ENCODE peak calls at places on chromosomes 3 and 15, in ten cellular contexts. O is transverse colon, F is uterus, S is ovary, D is heart left ventricle, U is A549, I is body of pancreas, B is Peyer's patch, C is sigmoid colon, T is gastrocnemius medialis. R is an unnamed sample.

GRCh38 chr3:126665221-126665936 is 10.5 kb upstream of the TXNRD3 start:
- DNase-seq in O (no peak), F (no peak), S (no peak), D (no peak), U (no peak), I (no peak), B (peak; percentile 31), C (no peak), T (no peak), R (no peak)

GRCh38 chr3:180383332-180384020 is 218.5 kb upstream of the TTC14 start:
- DNase-seq in O (no peak), F (no peak), S (no peak), D (no peak), U (no peak), I (no peak), B (no peak), C (no peak), T (no peak), R (no peak)

GRCh38 chr3:154615451-154615850 is 185.5 kb upstream of the GPR149 start:
- DNase-seq in O (no peak), F (no peak), S (no peak), D (no peak), U (no peak), I (no peak), B (no peak), C (no peak), T (no peak), R (no peak)

GRCh38 chr3:149452036-149452435 is 22.5 kb upstream of the TM4SF4 start:
- DNase-seq in O (no peak), F (no peak), S (no peak), D (no peak), U (no peak), I (no peak), B (no peak), C (no peak), T (no peak), R (no peak)

GRCh38 chr3:171173732-171174131 is 147.2 kb upstream of the SLC2A2 start:
- DNase-seq in O (no peak), F (no peak), S (no peak), D (peak; percentile 51), U (no peak), I (peak; percentile 52), B (peak; percentile 79), C (peak; percentile 68), T (no peak), R (peak; percentile 92)

GRCh38 chr3:141386611-141387110 is 18.4 kb downstream of the ZBTB38 start:
- DNase-seq in O (no peak), F (no peak), S (no peak), D (no peak), U (no peak), I (no peak), B (no peak), C (no peak), T (no peak), R (no peak)

GRCh38 chr3:139617656-139618268 is 60.0 kb downstream of the NMNAT3 start:
- DNase-seq in O (no peak), F (no peak), S (no peak), D (no peak), U (no peak), I (no peak), B (no peak), C (no peak), T (no peak), R (no peak)

GRCh38 chr3:28328188-28329151 is 20.1 kb upstream of the ZCWPW2 start:
- DNase-seq in O (no peak), F (no peak), S (no peak), D (no peak), U (peak; percentile 16), I (no peak), B (no peak), C (no peak), T (no peak), R (no peak)

GRCh38 chr3:183924956-183925355 is 40.3 kb upstream of the PARL start:
- DNase-seq in O (no peak), F (no peak), S (no peak), D (no peak), U (peak; percentile 59), I (no peak), B (no peak), C (no peak), T (no peak), R (no peak)

GRCh38 chr15:101001056-101001455 is 81.9 kb downstream of the LRRK1 start:
- DNase-seq in O (peak; percentile 2), F (no peak), S (no peak), D (no peak), U (no peak), I (no peak), B (no peak), C (no peak), T (no peak), R (no peak)

GRCh38 chr3:179898024-179898423 is 138.7 kb downstream of the PEX5L start:
- DNase-seq in O (no peak), F (no peak), S (no peak), D (no peak), U (peak; percentile 42), I (peak; percentile 38), B (no peak), C (no peak), T (no peak), R (no peak)

GRCh38 chr3:195020921-195021320 is 250.0 kb downstream of the XXYLT1 start:
- DNase-seq in O (no peak), F (peak; percentile 2), S (no peak), D (no peak), U (no peak), I (no peak), B (no peak), C (peak; percentile 4), T (no peak), R (no peak)

GRCh38 chr15:79740581-79740980 is 156.2 kb downstream of the MTHFS start:
- DNase-seq in O (no peak), F (no peak), S (no peak), D (no peak), U (no peak), I (no peak), B (no peak), C (no peak), T (no peak), R (no peak)

GRCh38 chr3:132596326-132596725 is 744 bp upstream of the ACKR4 start:
- DNase-seq in O (no peak), F (no peak), S (no peak), D (no peak), U (no peak), I (no peak), B (no peak), C (no peak), T (no peak), R (no peak)

GRCh38 chr3:20350449-20350848 is 164.4 kb upstream of the SGO1 start:
- DNase-seq in O (no peak), F (no peak), S (no peak), D (no peak), U (no peak), I (no peak), B (no peak), C (no peak), T (no peak), R (no peak)

GRCh38 chr3:110895054-110895453 is 176.6 kb upstream of the NECTIN3 start:
- DNase-seq in O (no peak), F (no peak), S (no peak), D (no peak), U (no peak), I (no peak), B (no peak), C (no peak), T (no peak), R (no peak)

DNA sequence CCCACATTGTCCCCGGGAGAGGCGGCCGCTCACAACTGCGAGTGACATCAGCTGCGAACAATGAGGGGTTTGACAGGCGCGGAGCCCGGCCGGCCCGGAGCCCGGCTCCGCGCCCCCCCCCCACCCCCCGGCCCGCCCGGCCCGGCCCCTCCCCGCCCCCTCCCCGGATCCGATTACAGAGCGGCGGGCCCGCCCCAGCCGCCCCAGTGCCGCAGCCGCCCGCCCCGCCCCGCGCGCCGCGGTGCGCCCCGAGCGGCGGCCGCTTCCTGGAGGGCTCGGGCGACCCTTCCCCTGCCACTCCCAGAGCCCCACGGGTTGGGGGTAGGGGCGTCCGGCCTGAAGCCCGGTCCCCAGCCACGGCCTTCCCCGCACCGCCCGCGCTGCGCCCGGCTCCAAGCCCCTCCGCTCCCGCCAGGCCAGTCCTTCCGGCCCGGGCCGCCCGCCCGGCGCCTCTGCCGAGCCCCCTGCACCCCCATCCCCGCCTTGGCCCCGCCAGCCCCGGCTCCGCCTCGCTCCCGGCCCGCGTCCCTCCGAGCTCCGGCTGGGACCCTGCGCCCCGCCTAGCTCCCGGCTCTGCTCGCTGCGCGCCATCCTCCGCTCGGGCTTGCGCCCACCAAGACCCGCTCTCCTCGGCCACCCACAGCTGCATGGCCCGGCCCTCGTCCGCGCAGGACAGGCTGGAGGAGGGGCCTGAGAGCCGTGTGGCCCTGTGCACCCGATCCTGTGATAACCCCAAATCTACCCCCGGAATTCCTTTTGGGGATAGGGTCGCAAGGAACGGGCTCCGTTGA is at the start of gene PCBP4:
- DNase-seq in O (peak; percentile 62), F (peak; percentile 74), S (peak; percentile 75), D (peak; percentile 87), U (no peak), I (peak; percentile 84), B (peak; percentile 80), C (peak; percentile 85), T (peak; percentile 58), R (peak; percentile 85)
- TF ChIP-seq POLR2A in O (no peak), F (peak; percentile 30), S (peak; percentile 66), D (no peak), U (no peak), I (peak; percentile 54), B (peak; percentile 23), C (no peak), T (peak; percentile 81), R (peak; percentile 75)

GRCh38 chr15:74799843-74800558 is 12.6 kb upstream of the LMAN1L start:
- DNase-seq in O (peak; percentile 91), F (peak; percentile 47), S (peak; percentile 68), D (peak; percentile 75), U (peak; percentile 68), I (peak; percentile 78), B (peak; percentile 94), C (peak; percentile 80), T (peak; percentile 52), R (peak; percentile 77)
- H3K27ac ChIP-seq in O (peak overlapping the region; percentile 62), F (no peak overlapping the region), S (no peak overlapping the region), D (peak overlapping the region; percentile 71), U (peak overlapping the region; percentile 57), I (peak overlapping the region; percentile 8), B (peak overlapping the region; percentile 97), C (no peak overlapping the region), T (peak overlapping the region; percentile 75), R (no peak overlapping the region)

DNA sequence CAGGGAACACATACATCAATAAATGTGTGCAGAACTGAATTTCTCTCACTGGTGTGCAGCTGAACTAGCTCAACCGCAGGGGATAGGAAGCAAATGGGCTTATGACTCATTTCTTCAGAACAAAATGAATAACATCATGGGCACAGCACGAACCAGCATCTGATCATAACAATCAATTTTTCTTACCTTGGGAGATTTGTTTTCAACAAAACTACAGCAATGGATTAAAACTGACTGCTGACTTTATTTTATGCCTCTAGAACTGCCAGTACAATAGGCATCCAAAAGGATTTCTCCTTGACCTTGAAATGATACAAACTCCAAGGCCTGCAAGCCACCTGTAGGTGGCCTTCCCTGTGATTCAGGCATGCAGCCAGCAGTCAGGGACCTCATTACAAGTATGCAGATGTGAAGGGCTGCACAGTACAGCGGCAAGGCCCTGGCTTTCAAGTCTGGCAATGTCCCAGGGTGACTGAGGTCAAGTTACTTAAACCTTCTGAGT is 26.1 kb downstream of the TAMM41 start:
- DNase-seq in O (no peak), F (no peak), S (peak; percentile 37), D (no peak), U (peak; percentile 5), I (peak; percentile 31), B (no peak), C (no peak), T (no peak), R (peak; percentile 59)
- TF ChIP-seq CTCF in O (no peak), F (no peak), S (no peak), D (no peak), U (no peak), I (no peak), B (no peak), C (no peak), T (no peak), R (no peak)

GRCh38 chr15:73927476-73928240 is 1.4 kb downstream of the LOXL1 start:
- DNase-seq in O (peak; percentile 70), F (peak; percentile 61), S (peak; percentile 78), D (peak; percentile 65), U (peak; percentile 49), I (peak; percentile 71), B (peak; percentile 83), C (no peak), T (no peak), R (peak; percentile 56)
- TF ChIP-seq POLR2A in O (no peak), F (no peak), S (no peak), D (no peak), U (peak; percentile 26), I (peak; percentile 55), B (no peak), C (no peak), T (peak; percentile 5), R (no peak)

R was measured in adrenal gland.